ENCODE peak calls at places on chromosomes 1 and 21, in eight cellular contexts. S, I, J, B, W, A, K and Y are unnamed samples.

GRCh38 chr1:182198006-182198605 is 136.6 kb upstream of the ZNF648 start:
- DNase-seq in S (no peak), W (no peak), J (peak), B (no peak), I (peak), A (no peak), K (peak), Y (no peak)

GRCh38 chr1:52423771-52424170 is 19.4 kb downstream of the PRPF38A start:
- DNase-seq in I (peak), A (no peak), W (no peak), S (no peak), J (no peak), B (no peak), K (no peak), Y (no peak)

GRCh38 chr1:21238141-21238800 is 52.0 kb downstream of the ECE1 start:
- DNase-seq in J (peak), A (no peak), K (peak), B (peak), S (no peak), I (no peak), W (no peak), Y (peak)

GRCh38 chr1:51829058-51829457 is 49.5 kb downstream of the NRDC start:
- DNase-seq in J (peak), W (no peak), I (no peak), A (no peak), B (no peak), S (no peak), K (no peak), Y (peak)

GRCh38 chr1:92877792-92878191 is 46.0 kb downstream of the RPL5 start:
- DNase-seq in J (no peak), S (no peak), A (no peak), B (peak), I (no peak), K (peak), W (peak), Y (no peak)

GRCh38 chr1:8083739-8084484 is 57.8 kb upstream of the ERRFI1 start:
- DNase-seq in K (peak), J (peak), B (peak), S (no peak), W (peak), A (no peak), I (no peak), Y (peak)

GRCh38 chr1:221758455-221758854 is 16.6 kb upstream of the DUSP10 start:
- DNase-seq in S (no peak), B (no peak), I (no peak), J (no peak), W (no peak), A (no peak), K (no peak), Y (peak)

GRCh38 chr1:201447911-201448871 is 20.8 kb downstream of the PHLDA3 start:
- DNase-seq in A (peak), B (peak), J (peak), S (peak), K (peak), I (peak), W (peak), Y (peak)

GRCh38 chr1:232404227-232404626 is 225.7 kb downstream of the SIPA1L2 start:
- DNase-seq in I (no peak), B (no peak), A (no peak), S (no peak), W (no peak), K (no peak), J (no peak), Y (no peak)

GRCh38 chr1:192160186-192160585 is 1.9 kb downstream of the RGS18 start:
- DNase-seq in S (no peak), K (no peak), J (no peak), B (peak), W (no peak), I (no peak), A (no peak), Y (no peak)

GRCh38 chr1:2330511-2331199 is 60.7 kb downstream of the MORN1 start:
- DNase-seq in S (no peak), K (peak), I (no peak), W (peak), J (no peak), B (peak), A (no peak), Y (no peak)

GRCh38 chr1:118049981-118050380 is 120.4 kb downstream of the WDR3 start:
- DNase-seq in B (no peak), I (no peak), K (no peak), A (no peak), S (no peak), W (no peak), J (no peak), Y (no peak)

GRCh38 chr1:211515090-211516023 is 23.4 kb upstream of the RD3 start:
- DNase-seq in A (peak), I (peak), W (peak), B (peak), S (peak), K (peak), J (peak), Y (peak)

GRCh38 chr1:168892945-168893344 is 163.9 kb upstream of the DPT start:
- DNase-seq in I (no peak), S (no peak), A (no peak), B (no peak), W (no peak), K (peak), J (no peak), Y (no peak)

GRCh38 chr1:77744576-77744975 is 15.1 kb downstream of the USP33 start:
- DNase-seq in B (no peak), I (no peak), A (no peak), J (peak), W (no peak), S (no peak), K (no peak), Y (no peak)

GRCh38 chr1:226100436-226101347 is 38.2 kb downstream of the H3-3A start:
- DNase-seq in W (peak), I (no peak), K (peak), A (no peak), B (peak), J (peak), S (no peak), Y (no peak)

GRCh38 chr21:28714795-28715464 is 277.7 kb downstream of the LTN1 start:
- DNase-seq in I (no peak), W (peak), K (peak), A (no peak), S (no peak), B (peak), J (no peak), Y (peak)

GRCh38 chr1:209232759-209233158 is 350.8 kb upstream of the CAMK1G start:
- DNase-seq in A (no peak), I (no peak), J (no peak), B (no peak), W (no peak), K (no peak), S (no peak), Y (no peak)

GRCh38 chr1:15217654-15218053 is 29.4 kb upstream of the FHAD1 start:
- DNase-seq in K (no peak), I (no peak), B (no peak), S (no peak), J (no peak), A (no peak), W (no peak), Y (no peak)

GRCh38 chr1:119159963-119160362 is 19.5 kb upstream of the WARS2 start:
- DNase-seq in S (no peak), K (peak), W (no peak), J (no peak), A (no peak), I (no peak), B (no peak), Y (no peak)

GRCh38 chr1:205689479-205689878 is 9.2 kb upstream of the SLC45A3 start:
- DNase-seq in J (no peak), B (no peak), K (no peak), S (peak), W (no peak), I (no peak), A (no peak), Y (no peak)

GRCh38 chr1:205692406-205692805 is 12.1 kb upstream of the SLC45A3 start:
- DNase-seq in I (no peak), B (no peak), W (no peak), K (no peak), A (no peak), J (no peak), S (no peak), Y (no peak)

GRCh38 chr1:205690122-205690756 is 9.9 kb upstream of the SLC45A3 start:
- DNase-seq in B (no peak), S (no peak), K (no peak), I (no peak), A (no peak), W (no peak), J (no peak), Y (no peak)

GRCh38 chr1:205688681-205689080 is 8.4 kb upstream of the SLC45A3 start:
- DNase-seq in A (no peak), K (no peak), B (no peak), I (no peak), W (no peak), J (no peak), S (no peak), Y (no peak)

GRCh38 chr1:205693421-205693991 is 13.2 kb upstream of the SLC45A3 start:
- DNase-seq in J (no peak), K (no peak), W (no peak), A (no peak), S (no peak), I (no peak), B (no peak), Y (no peak)
- H2AFZ ChIP-seq in J (no peak), K (no peak), W (no peak), A (no peak), S (peak), I (no peak), B (no peak), Y (no peak)

DNA sequence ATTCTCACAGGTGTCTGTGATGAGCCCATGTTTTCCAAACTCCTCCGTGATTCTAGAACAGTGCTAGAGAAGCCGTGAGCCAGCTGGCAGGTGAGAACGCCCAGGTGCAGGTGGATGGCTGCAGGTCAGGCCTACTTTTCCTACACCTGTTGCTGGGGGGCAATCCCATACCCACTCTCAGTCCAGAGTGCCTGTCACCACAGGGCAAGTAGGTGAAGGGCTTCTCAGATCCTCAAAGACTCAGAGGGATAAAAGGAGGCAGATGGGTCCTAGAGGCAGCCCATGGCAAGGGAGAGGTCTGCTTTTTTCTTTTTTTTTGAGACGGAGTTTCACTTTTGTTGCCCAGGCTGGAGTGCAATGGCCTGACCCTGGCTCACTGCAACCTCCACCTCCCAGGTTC is 50.7 kb upstream of the H6PD start:
- DNase-seq in I (no peak), K (peak), A (no peak), B (no peak), S (no peak), W (no peak), J (no peak), Y (no peak)
- H3K9ac ChIP-seq in I (no peak), K (peak), A (no peak), B (no peak), S (no peak), W (peak), J (no peak), Y (no peak)

GRCh38 chr1:86016076-86016746 is 140.4 kb downstream of the COL24A1 start:
- DNase-seq in I (no peak), A (no peak), K (peak), S (no peak), J (no peak), W (peak), B (peak), Y (no peak)
- H2AFZ ChIP-seq in I (no peak), A (no peak), K (no peak), S (no peak), J (no peak), W (no peak), B (no peak), Y (no peak)

DNA sequence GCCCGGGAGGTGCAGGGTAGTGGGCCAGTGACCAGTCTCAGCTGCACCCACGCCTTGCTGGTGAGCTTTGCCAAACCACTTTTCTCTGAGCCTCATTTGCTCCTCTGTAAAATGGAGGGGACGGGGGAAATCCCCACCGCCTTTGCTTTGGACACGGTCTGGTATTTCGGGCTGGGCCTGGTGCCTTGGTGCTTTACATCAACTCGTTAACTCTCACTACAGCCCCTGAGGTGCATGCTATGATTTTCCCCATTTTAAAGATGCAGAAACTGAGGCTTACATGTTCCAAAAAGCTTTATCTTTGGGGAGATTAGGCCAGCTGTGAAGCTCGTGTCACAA is 116.1 kb upstream of the RUNX3 start:
- DNase-seq in B (no peak), S (no peak), I (no peak), A (no peak), J (no peak), W (no peak), K (no peak), Y (no peak)
- H3K9ac ChIP-seq in B (no peak), S (no peak), I (no peak), A (no peak), J (no peak), W (no peak), K (no peak), Y (no peak)

DNA sequence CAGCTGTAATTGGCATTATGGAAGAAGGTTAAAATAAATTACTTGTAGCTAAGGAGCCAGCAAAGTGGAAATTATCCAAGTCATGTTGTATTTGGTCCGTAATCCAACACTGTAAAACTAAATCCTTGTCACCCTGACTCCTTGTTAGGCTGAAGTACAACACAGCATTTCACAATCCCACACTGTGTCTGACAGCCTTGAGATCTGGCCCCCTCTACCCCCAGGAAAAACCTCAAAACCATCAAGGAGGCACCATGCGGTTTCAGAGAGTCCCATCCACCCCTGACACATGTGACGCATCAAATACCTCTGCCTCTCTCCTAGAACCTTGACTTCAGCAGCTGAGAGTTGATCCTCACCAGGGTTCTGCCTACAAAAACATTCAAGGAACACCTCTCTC is 41.0 kb downstream of the LMX1A start:
- DNase-seq in S (no peak), I (no peak), A (no peak), J (no peak), B (no peak), W (no peak), K (no peak), Y (no peak)
- H2AFZ ChIP-seq in S (no peak), I (no peak), A (no peak), J (no peak), B (no peak), W (no peak), K (no peak), Y (no peak)